ENCODE peak calls at places on chromosomes 11 and 22, in ten cellular contexts. B is mucosa of descending colon; W is psoas muscle; K is Caco-2; T is SJSA1; V is endodermal cell; R is transverse colon; I is heart left ventricle; D is H1; P is CD8-positive, alpha-beta T cell. E is an unnamed sample. For H3K36me3, the result is how much of the 10 kb centered on the place peaks cover.

GRCh38 chr22:30254307-30254706 is 7.7 kb upstream of the LIF start:
- DNase-seq in I (no peak), V (no peak), D (no peak), B (no peak), K (no peak), W (no peak), R (no peak), P (no peak), T (peak), E (no peak)

GRCh38 chr11:35515224-35515623 is 10.2 kb downstream of the PAMR1 start:
- DNase-seq in T (no peak), B (no peak), V (no peak), W (no peak), K (no peak), P (no peak), I (no peak), R (no peak), D (no peak), E (no peak)

GRCh38 chr11:20035701-20036601 is 124.3 kb downstream of the DBX1 start:
- DNase-seq in K (no peak), P (no peak), T (peak), B (no peak), W (no peak), D (no peak), R (no peak), V (no peak), I (no peak), E (no peak)

GRCh38 chr22:23862103-23862502 is 4.4 kb downstream of the SLC2A11 start:
- DNase-seq in P (no peak), V (peak), R (no peak), B (no peak), D (peak), I (no peak), T (peak), W (no peak), K (peak), E (peak)

GRCh38 chr22:19523240-19524169 is 705 bp downstream of the CLDN5 start:
- DNase-seq in W (no peak), P (no peak), V (peak), K (no peak), D (peak), R (no peak), T (peak), I (no peak), B (no peak), E (no peak)

GRCh38 chr11:94193288-94193687 is 64.6 kb downstream of the PANX1 start:
- DNase-seq in T (no peak), B (no peak), W (no peak), P (no peak), D (no peak), I (no peak), R (no peak), K (no peak), V (no peak), E (no peak)

GRCh38 chr11:36056160-36056751 is 112.4 kb downstream of the LDLRAD3 start:
- DNase-seq in P (no peak), K (no peak), W (no peak), T (no peak), D (peak), I (no peak), R (no peak), B (no peak), V (peak), E (peak)

GRCh38 chr11:71186861-71187260 is 65.5 kb downstream of the SHANK2 start:
- DNase-seq in T (no peak), D (no peak), V (peak), K (peak), B (no peak), P (no peak), W (peak), I (no peak), R (no peak), E (no peak)

GRCh38 chr22:16957781-16958180 is 50.2 kb downstream of the GAB4 start:
- DNase-seq in V (no peak), R (no peak), I (no peak), D (peak), T (no peak), W (no peak), P (no peak), B (no peak), K (no peak), E (no peak)

GRCh38 chr11:65266210-65266609 is 4.4 kb downstream of the POLA2 start:
- DNase-seq in R (no peak), V (no peak), K (peak), B (no peak), D (no peak), W (no peak), P (no peak), I (no peak), T (no peak), E (no peak)

GRCh38 chr11:37506516-37506915 is 908.5 kb upstream of the RAG2 start:
- DNase-seq in D (no peak), R (no peak), K (no peak), W (no peak), V (no peak), P (no peak), T (no peak), B (no peak), I (no peak), E (no peak)

GRCh38 chr11:17827006-17827405 is 92.4 kb downstream of the KCNC1 start:
- DNase-seq in T (no peak), I (no peak), K (no peak), V (peak), D (no peak), R (no peak), W (no peak), P (no peak), B (no peak), E (peak)

GRCh38 chr11:103170865-103171264 is 61.6 kb downstream of the DYNC2H1 start:
- DNase-seq in I (no peak), B (no peak), R (no peak), T (no peak), V (no peak), K (no peak), D (no peak), W (no peak), P (no peak), E (no peak)

GRCh38 chr22:23213031-23213555 is 32.8 kb downstream of the BCR start:
- DNase-seq in V (no peak), B (no peak), R (no peak), W (no peak), D (no peak), P (no peak), I (no peak), K (no peak), T (no peak), E (no peak)

GRCh38 chr11:898160-898517 is 12.5 kb downstream of the CHID1 start:
- DNase-seq in D (no peak), I (no peak), B (no peak), V (peak), R (no peak), W (peak), T (peak), K (no peak), P (no peak), E (peak)

GRCh38 chr11:75836422-75836821 is 21.4 kb downstream of the UVRAG start:
- DNase-seq in R (no peak), P (no peak), B (no peak), T (no peak), D (no peak), K (no peak), W (no peak), I (no peak), V (no peak), E (no peak)

GRCh38 chr11:1422481-1422880 is 32.7 kb downstream of the BRSK2 start:
- DNase-seq in R (no peak), T (no peak), I (no peak), B (no peak), P (no peak), W (no peak), K (peak), D (no peak), V (peak), E (no peak)

GRCh38 chr22:17109976-17110375 is 11.2 kb downstream of the TMEM121B start:
- DNase-seq in R (no peak), W (no peak), I (no peak), K (no peak), V (no peak), D (no peak), T (no peak), B (no peak), P (no peak), E (no peak)

GRCh38 chr11:69860244-69860643 is 41.0 kb upstream of the FGF3 start:
- DNase-seq in I (no peak), D (no peak), W (no peak), V (peak), K (peak), P (no peak), T (no peak), R (no peak), B (no peak), E (no peak)

GRCh38 chr11:112525844-112526590 is 265.4 kb upstream of the PLET1 start:
- DNase-seq in K (no peak), V (peak), W (no peak), I (no peak), D (no peak), R (no peak), B (no peak), T (no peak), P (no peak), E (no peak)

GRCh38 chr11:7252683-7253213 is 1.0 kb downstream of the SYT9 start:
- DNase-seq in B (no peak), P (no peak), D (peak), K (no peak), W (peak), R (no peak), V (no peak), T (no peak), I (no peak), E (no peak)

GRCh38 chr22:50304528-50305392 is 2.7 kb downstream of the PLXNB2 start:
- DNase-seq in B (peak), W (no peak), V (no peak), T (no peak), R (peak), P (no peak), K (no peak), I (no peak), D (no peak), E (no peak)

GRCh38 chr11:106399075-106399500 is 321.6 kb downstream of the AASDHPPT start:
- DNase-seq in B (peak), V (no peak), W (peak), T (peak), I (peak), K (no peak), R (no peak), P (no peak), D (no peak), E (peak)

GRCh38 chr22:38398609-38399401 is 56.2 kb downstream of the KCNJ4 start:
- DNase-seq in W (peak), B (peak), P (peak), T (peak), R (peak), I (peak), K (peak), V (peak), D (peak), E (peak)

GRCh38 chr11:720642-721346 is 14.8 kb downstream of the EPS8L2 start:
- DNase-seq in T (no peak), K (no peak), D (peak), I (no peak), B (peak), V (peak), R (peak), P (no peak), W (no peak), E (peak)

GRCh38 chr11:77819921-77820564 is 479 bp downstream of the RSF1 start:
- DNase-seq in I (peak), W (peak), K (peak), R (peak), P (peak), V (peak), T (peak), B (peak), D (peak), E (peak)

GRCh38 chr22:41530612-41531421 is 13.5 kb downstream of the POLR3H start:
- DNase-seq in R (no peak), T (no peak), I (no peak), P (no peak), W (no peak), D (no peak), B (no peak), K (no peak), V (no peak), E (no peak)

GRCh38 chr11:125275905-125276634 is 111.5 kb downstream of the PKNOX2 start:
- DNase-seq in P (no peak), W (no peak), T (no peak), I (no peak), V (no peak), K (no peak), D (no peak), B (no peak), R (no peak), E (no peak)

GRCh38 chr22:40416636-40417035 is 46.2 kb downstream of the SGSM3 start:
- DNase-seq in K (no peak), D (no peak), R (no peak), T (no peak), B (no peak), W (no peak), V (no peak), P (no peak), I (no peak), E (no peak)

GRCh38 chr11:2223153-2223794 is 47.1 kb downstream of the ASCL2 start:
- DNase-seq in V (peak), D (no peak), I (no peak), P (no peak), R (no peak), K (no peak), B (no peak), W (no peak), T (no peak), E (no peak)

GRCh38 chr11:14499178-14499559 is 442 bp downstream of the COPB1 start:
- DNase-seq in T (peak), I (peak), W (no peak), B (peak), R (peak), K (no peak), V (no peak), P (peak), D (no peak), E (peak)

GRCh38 chr11:116062526-116063171 is 558.4 kb upstream of the CADM1 start:
- DNase-seq in B (no peak), D (no peak), T (no peak), P (no peak), W (no peak), I (no peak), K (no peak), V (no peak), R (no peak), E (peak)

GRCh38 chr11:78061088-78061920 is 2.4 kb upstream of the THRSP start:
- DNase-seq in V (no peak), K (peak), R (no peak), T (no peak), D (no peak), W (peak), I (no peak), B (no peak), P (no peak), E (peak)

GRCh38 chr11:99316761-99317475 is 296.2 kb downstream of the CNTN5 start:
- DNase-seq in K (no peak), D (no peak), P (no peak), R (no peak), W (peak), B (no peak), V (no peak), T (no peak), I (peak), E (no peak)

GRCh38 chr11:27612932-27613669 is 87.2 kb downstream of the BDNF start:
- DNase-seq in T (no peak), V (no peak), W (no peak), D (no peak), P (no peak), R (no peak), K (no peak), I (no peak), B (no peak), E (no peak)

GRCh38 chr11:94183886-94184264 is 55.2 kb downstream of the PANX1 start:
- DNase-seq in R (peak), W (no peak), V (peak), I (peak), P (no peak), D (peak), K (peak), B (no peak), T (peak), E (peak)

DNA sequence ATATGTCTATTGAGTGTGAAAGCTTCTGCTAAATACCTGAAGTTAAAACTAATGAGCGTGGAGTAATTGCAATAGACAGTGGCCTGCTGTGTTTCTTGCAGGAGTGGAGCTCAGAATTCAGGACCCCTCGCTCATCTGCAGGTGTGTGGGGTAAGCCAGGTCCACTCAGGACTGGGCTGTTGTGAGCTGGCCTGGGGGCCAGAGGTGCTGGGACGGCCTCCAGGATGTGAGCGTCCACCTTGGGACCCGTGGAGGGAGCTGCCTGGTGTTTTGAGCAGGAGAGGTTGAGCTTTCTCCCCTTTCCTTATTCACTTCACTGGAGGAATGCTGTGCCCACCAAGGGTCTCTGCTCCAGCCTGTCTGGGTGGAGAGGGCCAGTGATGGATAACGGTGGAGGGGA is 681.2 kb downstream of the BRD1 start:
- DNase-seq in R (no peak), B (no peak), K (no peak), T (no peak), I (no peak), V (no peak), W (no peak), D (no peak), P (no peak), E (no peak)
- H3K36me3 ChIP-seq in R (under half), B (under half), K (under half), T (under half), I (under half), V (under half), W (under half), D (under half), P (under half), E (under half)

GRCh38 chr11:120448240-120448639 is 63.3 kb upstream of the GRIK4 start:
- DNase-seq in D (no peak), T (no peak), R (no peak), K (no peak), I (no peak), W (no peak), V (no peak), B (no peak), P (no peak), E (no peak)
- H3K36me3 ChIP-seq in D (half or more), T (under half), R (half or more), K (under half), I (half or more), W (under half), V (half or more), B (under half), P (under half), E (half or more)

GRCh38 chr22:45757068-45757467 is 85.4 kb downstream of the ATXN10 start:
- DNase-seq in I (no peak), D (peak), P (no peak), V (peak), T (no peak), B (no peak), K (peak), R (no peak), W (no peak), E (no peak)
- H3K36me3 ChIP-seq in I (under half), D (under half), P (under half), V (under half), T (half or more), B (under half), K (under half), R (under half), W (under half), E (under half)

DNA sequence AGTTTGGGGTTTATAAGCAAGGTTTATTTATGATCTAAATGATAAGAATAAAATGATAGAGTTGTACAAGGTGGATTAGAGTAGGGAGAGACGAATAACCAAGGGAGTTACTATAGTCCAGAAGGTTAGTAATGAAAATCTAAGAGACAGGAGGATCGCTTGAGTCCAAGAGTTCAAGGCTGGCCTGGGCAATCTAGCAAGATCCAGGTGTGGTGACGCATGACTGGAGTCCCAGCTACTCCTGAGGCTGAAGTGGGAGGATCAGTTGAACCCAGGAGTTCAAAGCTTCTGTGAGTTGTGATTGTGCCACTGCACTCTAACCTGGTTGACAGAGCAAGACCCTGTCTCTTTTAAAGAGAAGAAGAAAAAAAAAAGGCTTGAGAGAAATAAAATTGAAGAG is 12.3 kb downstream of the HMGXB4 start:
- DNase-seq in T (no peak), W (no peak), I (no peak), R (no peak), D (no peak), K (no peak), P (no peak), V (no peak), B (no peak), E (no peak)
- H3K36me3 ChIP-seq in T (half or more), W (under half), I (half or more), R (under half), D (half or more), K (under half), P (under half), V (half or more), B (under half), E (half or more)

E was measured in WERI-Rb-1.